ENCODE peak calls at places on chromosomes 2 and 18, in five cellular contexts. Y is body of pancreas; C is upper lobe of right lung; X is CD8-positive, alpha-beta T cell; M is cardiac muscle cell. N is an unnamed sample. For H3K36me3, the result is how much of the 10 kb centered on the place peaks cover.

GRCh38 chr18:9867454-9867732 is 18.4 kb upstream of the TXNDC2 start:
- DNase-seq in Y (no peak), C (no peak), X (no peak), M (no peak), N (no peak)

GRCh38 chr2:221517362-221518121 is 54.6 kb downstream of the EPHA4 start:
- DNase-seq in Y (no peak), C (peak), X (peak), M (peak), N (no peak)

GRCh38 chr18:63997606-63998005 is 27.7 kb downstream of the SERPINB8 start:
- DNase-seq in Y (no peak), C (no peak), X (no peak), M (no peak), N (no peak)

GRCh38 chr2:45554764-45555163 is 56.3 kb downstream of the SRBD1 start:
- DNase-seq in Y (no peak), C (no peak), X (no peak), M (peak), N (no peak)

GRCh38 chr2:41621578-41621977 is 426.2 kb upstream of the PKDCC start:
- DNase-seq in Y (no peak), C (no peak), X (no peak), M (no peak), N (no peak)

GRCh38 chr2:16614314-16614860 is 51.2 kb downstream of the CYRIA start:
- DNase-seq in Y (peak), C (no peak), X (no peak), M (peak), N (no peak)

GRCh38 chr2:160411167-160411566 is 82.4 kb downstream of the RBMS1 start:
- DNase-seq in Y (no peak), C (no peak), X (no peak), M (peak), N (no peak)

GRCh38 chr18:6482198-6482977 is 67.7 kb upstream of the L3MBTL4 start:
- DNase-seq in Y (peak), C (peak), X (no peak), M (peak), N (peak)

GRCh38 chr2:73281244-73281643 is 3.0 kb downstream of the FBXO41 start:
- DNase-seq in Y (no peak), C (no peak), X (no peak), M (no peak), N (no peak)

GRCh38 chr18:39350916-39351315 is 1785.3 kb upstream of the CELF4 start:
- DNase-seq in Y (no peak), C (no peak), X (no peak), M (no peak), N (no peak)

GRCh38 chr18:46333371-46334199 is 229.4 kb downstream of the HAUS1 start:
- DNase-seq in Y (peak), C (peak), X (no peak), M (peak), N (peak)

GRCh38 chr2:45412754-45413379 is 198.2 kb downstream of the SRBD1 start:
- DNase-seq in Y (no peak), C (no peak), X (no peak), M (no peak), N (no peak)

GRCh38 chr2:7019191-7019590 is 102.0 kb downstream of the RNF144A start:
- DNase-seq in Y (no peak), C (no peak), X (no peak), M (no peak), N (peak)

GRCh38 chr18:70221156-70221910 is 15.8 kb upstream of the RTTN start:
- DNase-seq in Y (no peak), C (no peak), X (no peak), M (no peak), N (peak)

GRCh38 chr2:206230060-206230890 is 44.2 kb upstream of the ZDBF2 start:
- DNase-seq in Y (no peak), C (no peak), X (no peak), M (peak), N (peak)

GRCh38 chr2:240130393-240131195 is 5.5 kb downstream of the COPS9 start:
- DNase-seq in Y (no peak), C (no peak), X (no peak), M (no peak), N (peak)
- H3K36me3 ChIP-seq in Y (under half), C (half or more), X (under half), M (under half), N (half or more)

DNA sequence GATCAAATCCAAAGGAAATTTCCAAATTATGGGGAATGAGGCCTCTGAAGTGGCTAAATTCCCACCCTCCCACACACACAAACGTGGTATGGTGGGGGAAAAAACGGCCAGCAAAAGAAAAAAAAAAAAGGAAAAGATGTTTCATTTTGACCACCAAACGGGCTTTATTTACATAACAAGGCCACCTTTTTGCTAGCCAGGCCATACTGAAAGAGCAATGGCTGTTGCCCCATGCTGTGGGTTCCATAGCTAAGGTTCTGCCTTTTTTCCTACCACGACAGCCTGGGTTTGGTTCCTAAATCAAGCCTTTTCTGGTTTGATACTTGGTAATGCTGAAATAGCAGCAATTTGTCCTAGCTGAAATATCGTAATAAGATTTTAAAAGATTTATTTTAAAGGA is 14.0 kb upstream of the IL1B start:
- DNase-seq in Y (no peak), C (no peak), X (no peak), M (no peak), N (no peak)
- H3K4me3 ChIP-seq in Y (no peak), C (no peak), X (no peak), M (no peak), N (peak)

DNA sequence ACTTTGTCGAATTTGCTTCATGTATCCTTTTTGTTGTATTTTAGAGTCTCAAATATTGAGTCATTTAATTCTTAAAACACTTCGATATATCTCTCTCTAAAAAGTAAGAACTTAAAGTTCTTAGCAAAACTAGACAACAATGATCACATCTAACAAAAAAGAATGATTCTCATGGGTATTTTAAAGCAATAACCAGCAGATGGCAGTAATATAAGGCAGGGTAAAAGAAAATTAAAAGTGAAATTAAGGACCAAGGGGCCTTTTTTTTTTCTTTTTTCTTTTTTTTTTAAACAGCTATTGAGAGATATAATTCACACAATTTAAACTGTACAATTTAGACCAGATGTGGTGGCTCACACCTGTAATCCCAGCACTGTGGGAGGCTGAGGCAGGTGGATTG is 9.9 kb upstream of the AOX1 start:
- DNase-seq in Y (no peak), C (no peak), X (no peak), M (peak), N (no peak)
- TF ChIP-seq CTCF in Y (peak), C (peak), X (peak), M (peak), N (peak)

GRCh38 chr2:54639609-54640008 is 83.9 kb upstream of the EML6 start:
- DNase-seq in Y (no peak), C (no peak), X (no peak), M (peak), N (no peak)
- H3K36me3 ChIP-seq in Y (under half), C (half or more), X (half or more), M (half or more), N (half or more)

N was measured in endodermal cell.